ENCODE peak calls at places on chromosomes 7 and 10, in ten cellular contexts. Z is activated T-cell treated with anti-CD3 and anti-CD28 coated beads, Interleukin-2, amount 50 U/mL, for 72 hours; E is ELR; F is body of pancreas; Q is fibroblast of mammary gland; N is progenitor cell of endocrine pancreas; M is T-helper 1 cell; V is fibroblast of the conjunctiva; R is GDM1; B is stimulated activated effector memory CD8-positive, alpha-beta T cell treated with anti-CD3 and anti-CD28 coated beads, Interleukin-12 subunit alpha, Interleukin-12 subunit beta, amount 100 ng/mL, for 72 hours. U is an unnamed sample.

GRCh38 chr10:86752311-86752710 is 4.1 kb upstream of the BMPR1A start:
- DNase-seq in Z (no peak), E (no peak), F (no peak), Q (no peak), N (no peak), M (no peak), V (no peak), R (no peak), B (no peak), U (no peak)

GRCh38 chr10:122197823-122198222 is 73.3 kb upstream of the BTBD16 start:
- DNase-seq in Z (no peak), E (no peak), F (no peak), Q (no peak), N (no peak), M (no peak), V (no peak), R (no peak), B (no peak), U (no peak)

GRCh38 chr7:35286422-35286821 is 32.5 kb upstream of the TBX20 start:
- DNase-seq in Z (no peak), E (peak), F (no peak), Q (peak), N (no peak), M (no peak), V (no peak), R (no peak), B (no peak), U (no peak)

GRCh38 chr10:102515724-102516123 is 12.0 kb downstream of the SUFU start:
- DNase-seq in Z (no peak), E (no peak), F (no peak), Q (no peak), N (no peak), M (no peak), V (no peak), R (no peak), B (no peak), U (peak)

GRCh38 chr7:75536491-75536890 is 44.4 kb downstream of the SPDYE5 start:
- DNase-seq in Z (no peak), E (no peak), F (no peak), Q (no peak), N (no peak), M (no peak), V (no peak), R (no peak), B (no peak), U (no peak)

GRCh38 chr7:1781369-1781768 is 111.3 kb downstream of the ELFN1 start:
- DNase-seq in Z (no peak), E (no peak), F (no peak), Q (no peak), N (no peak), M (no peak), V (no peak), R (no peak), B (no peak), U (no peak)

GRCh38 chr7:151844828-151845200 is 32.1 kb downstream of the PRKAG2 start:
- DNase-seq in Z (no peak), E (no peak), F (no peak), Q (no peak), N (no peak), M (no peak), V (no peak), R (no peak), B (no peak), U (no peak)

GRCh38 chr10:7102557-7103349 is 308.1 kb downstream of the SFMBT2 start:
- DNase-seq in Z (no peak), E (no peak), F (no peak), Q (no peak), N (no peak), M (no peak), V (no peak), R (no peak), B (no peak), U (no peak)

GRCh38 chr7:138478499-138478908 is 18.4 kb downstream of the TRIM24 start:
- DNase-seq in Z (no peak), E (no peak), F (peak), Q (no peak), N (no peak), M (no peak), V (no peak), R (no peak), B (no peak), U (no peak)

GRCh38 chr10:133294189-133294588 is 14.5 kb downstream of the TUBGCP2 start:
- DNase-seq in Z (no peak), E (no peak), F (peak), Q (no peak), N (no peak), M (no peak), V (no peak), R (no peak), B (no peak), U (no peak)

GRCh38 chr7:151271699-151272355 is 23.3 kb upstream of the SMARCD3 start:
- DNase-seq in Z (no peak), E (no peak), F (peak), Q (peak), N (no peak), M (no peak), V (no peak), R (no peak), B (no peak), U (peak)

GRCh38 chr10:30000802-30001571 is 58.4 kb downstream of the JCAD start:
- DNase-seq in Z (no peak), E (peak), F (peak), Q (peak), N (no peak), M (no peak), V (peak), R (no peak), B (no peak), U (peak)

GRCh38 chr7:86844608-86845007 is 200.9 kb downstream of the GRM3 start:
- DNase-seq in Z (no peak), E (no peak), F (no peak), Q (no peak), N (no peak), M (no peak), V (no peak), R (no peak), B (no peak), U (no peak)

GRCh38 chr10:120979435-120980315 is 128.5 kb downstream of the WDR11 start:
- DNase-seq in Z (peak), E (no peak), F (peak), Q (no peak), N (peak), M (no peak), V (no peak), R (no peak), B (peak), U (no peak)

GRCh38 chr10:72079356-72079755 is 9.0 kb downstream of the SPOCK2 start:
- DNase-seq in Z (peak), E (no peak), F (no peak), Q (no peak), N (no peak), M (peak), V (no peak), R (no peak), B (no peak), U (no peak)

GRCh38 chr10:79084012-79084971 is 15.5 kb downstream of the ZMIZ1 start:
- DNase-seq in Z (no peak), E (peak), F (peak), Q (peak), N (no peak), M (no peak), V (peak), R (peak), B (no peak), U (peak)

GRCh38 chr10:117590516-117590915 is 48.0 kb downstream of the EMX2 start:
- DNase-seq in Z (no peak), E (peak), F (no peak), Q (peak), N (no peak), M (no peak), V (no peak), R (no peak), B (no peak), U (no peak)

GRCh38 chr10:88851706-88852105 is at the start of gene ANKRD22:
- DNase-seq in Z (no peak), E (peak), F (peak), Q (peak), N (no peak), M (no peak), V (peak), R (peak), B (no peak), U (no peak)

GRCh38 chr7:137992738-137993394 is 9.0 kb downstream of the CREB3L2 start:
- DNase-seq in Z (peak), E (peak), F (peak), Q (peak), N (no peak), M (no peak), V (peak), R (no peak), B (no peak), U (peak)

GRCh38 chr10:52653510-52653909 is 119.1 kb downstream of the MBL2 start:
- DNase-seq in Z (no peak), E (no peak), F (no peak), Q (no peak), N (no peak), M (no peak), V (no peak), R (no peak), B (no peak), U (no peak)

GRCh38 chr7:18771834-18772566 is 276.5 kb downstream of the HDAC9 start:
- DNase-seq in Z (no peak), E (no peak), F (no peak), Q (peak), N (no peak), M (no peak), V (peak), R (no peak), B (no peak), U (no peak)

U was measured in tibial artery.